ENCODE peak calls at places on chromosome 15, in four cellular contexts. S, N, I and K are unnamed samples. For H3K36me3, the result is how much of the 10 kb centered on the place peaks cover.

GRCh38 chr15:70109982-70110381 is 12.3 kb upstream of the TLE3 start:
- DNase-seq in S (no peak), N (no peak), I (no peak), K (no peak)

GRCh38 chr15:52527898-52528464 is 699 bp downstream of the MYO5A start:
- DNase-seq in S (peak), N (peak), I (peak), K (peak)

GRCh38 chr15:90891346-90891949 is 7.1 kb downstream of the FES start:
- DNase-seq in S (no peak), N (no peak), I (no peak), K (no peak)

GRCh38 chr15:82663186-82663600 is 16.0 kb upstream of the CPEB1 start:
- DNase-seq in S (peak), N (peak), I (peak), K (peak)

GRCh38 chr15:86833595-86833994 is 753.9 kb downstream of the AGBL1 start:
- DNase-seq in S (no peak), N (no peak), I (no peak), K (no peak)

GRCh38 chr15:63189955-63190691 is 717 bp downstream of the RAB8B start:
- DNase-seq in S (no peak), N (no peak), I (no peak), K (peak)

GRCh38 chr15:70008697-70009285 is 88.9 kb downstream of the TLE3 start:
- DNase-seq in S (no peak), N (no peak), I (no peak), K (no peak)

GRCh38 chr15:101612676-101613075 is 39.5 kb downstream of the TM2D3 start:
- DNase-seq in S (no peak), N (no peak), I (no peak), K (no peak)

GRCh38 chr15:57861805-57862586 is 155.5 kb downstream of the POLR2M start:
- DNase-seq in S (peak), N (no peak), I (peak), K (no peak)

DNA sequence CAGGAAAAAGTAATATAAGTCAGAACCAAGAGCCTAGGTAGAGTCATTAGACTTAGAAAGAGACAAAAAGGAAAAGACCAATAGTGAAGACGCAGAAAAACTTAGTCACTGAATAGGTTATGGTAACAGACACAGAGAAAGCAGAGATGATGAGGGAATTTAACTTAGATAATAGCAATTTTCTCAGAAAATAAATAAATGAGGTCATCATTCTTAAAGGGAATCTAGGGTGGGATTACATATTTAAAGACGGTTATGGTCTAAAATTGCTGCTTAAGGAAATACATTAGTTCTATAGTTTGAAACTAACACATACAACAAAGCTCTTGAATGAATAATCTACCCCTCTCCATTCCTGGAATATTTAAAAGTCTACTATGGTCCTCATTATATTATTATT is 59.4 kb downstream of the UBR1 start:
- DNase-seq in S (no peak), N (no peak), I (no peak), K (no peak)
- H3K36me3 ChIP-seq in S (under half), N (under half), I (half or more), K (under half)

DNA sequence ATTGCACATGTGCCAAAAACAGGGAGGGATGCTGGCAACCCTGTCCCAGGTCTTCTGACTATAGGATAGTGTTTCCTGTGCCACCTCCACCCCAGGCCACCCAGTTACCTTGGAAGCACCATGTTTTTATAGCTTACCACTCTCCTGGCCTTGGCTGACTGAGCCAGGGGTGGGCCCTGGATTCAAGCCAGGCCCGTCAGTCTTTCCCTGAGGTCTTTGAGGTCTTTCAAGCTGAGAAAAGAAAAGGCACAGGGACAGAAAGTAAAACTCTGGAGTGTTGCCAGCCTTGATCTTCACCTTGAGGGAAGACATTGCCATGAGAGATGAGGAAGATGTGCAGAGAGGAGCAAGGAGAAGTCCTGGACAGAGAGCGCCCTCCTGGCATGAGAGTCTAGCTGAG is 46.3 kb downstream of the SYNM start:
- DNase-seq in S (no peak), N (no peak), I (no peak), K (peak)
- H3K4me3 ChIP-seq in S (no peak), N (no peak), I (no peak), K (no peak)

GRCh38 chr15:74050127-74050526 is 32.2 kb downstream of the GOLGA6A start:
- DNase-seq in S (no peak), N (no peak), I (no peak), K (no peak)
- H3K36me3 ChIP-seq in S (under half), N (under half), I (under half), K (under half)

GRCh38 chr15:29825205-29825604 is 2.9 kb upstream of the TJP1 start:
- DNase-seq in S (peak), N (no peak), I (no peak), K (no peak)
- H3K4me3 ChIP-seq in S (no peak), N (no peak), I (no peak), K (no peak)

GRCh38 chr15:85642693-85643058 is 152.0 kb downstream of the KLHL25 start:
- DNase-seq in S (no peak), N (no peak), I (no peak), K (no peak)
- H3K36me3 ChIP-seq in S (under half), N (under half), I (under half), K (under half)

GRCh38 chr15:75903331-75904240 is at the start of gene FBXO22:
- DNase-seq in S (peak), N (peak), I (peak), K (peak)

GRCh38 chr15:75904241-75904631 is 558 bp downstream of the FBXO22 start:
- DNase-seq in S (peak), N (peak), I (peak), K (peak)

GRCh38 chr15:75902129-75902557 is 1.5 kb upstream of the FBXO22 start:
- DNase-seq in S (no peak), N (peak), I (no peak), K (peak)

GRCh38 chr15:75905231-75905630 is 1.6 kb downstream of the FBXO22 start:
- DNase-seq in S (no peak), N (no peak), I (no peak), K (no peak)

DNA sequence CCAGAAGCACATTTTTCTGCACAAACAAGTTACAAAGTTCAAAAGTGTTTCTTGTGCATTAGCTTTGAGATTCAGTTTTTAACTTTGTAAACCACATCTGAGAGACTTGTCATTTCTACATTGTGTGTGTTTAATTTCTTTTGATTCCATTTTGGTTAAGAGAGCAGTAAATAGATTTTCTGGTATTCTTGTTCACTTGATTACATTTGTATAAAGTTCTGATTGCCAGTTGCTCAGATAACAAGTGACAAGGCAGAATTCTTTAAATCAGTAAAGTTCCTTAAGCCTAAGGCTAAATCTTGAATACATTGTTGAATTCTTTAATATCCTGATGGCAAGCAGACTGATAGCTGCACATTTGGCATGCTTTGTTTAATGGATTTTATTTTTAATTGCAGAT is 3.1 kb upstream of the FBXO22 start:
- DNase-seq in S (no peak), N (no peak), I (no peak), K (no peak)
- H3K4me3 ChIP-seq in S (no peak), N (no peak), I (no peak), K (no peak)